ENCODE peak calls at places on chromosome 6, in seven cellular contexts. X, G, N, J, B, R and D are unnamed samples.
A peak's percentile ranks its signal among the peaks of the same experiment; 100 is the strongest.

GRCh38 chr6:32664827-32665362 is 1.6 kb downstream of the HLA-DQB1 start:
- DNase-seq in X (no peak), G (peak; percentile 5), N (no peak), J (no peak), B (no peak), R (no peak), D (no peak)

GRCh38 chr6:79373880-79374279 is 139.4 kb upstream of the HMGN3 start:
- DNase-seq in X (no peak), G (no peak), N (peak; percentile 26), J (no peak), B (no peak), R (no peak), D (no peak)

GRCh38 chr6:9139762-9140161 is 704.4 kb upstream of the SLC35B3 start:
- DNase-seq in X (no peak), G (no peak), N (no peak), J (no peak), B (no peak), R (no peak), D (no peak)

GRCh38 chr6:73969982-73970960 is 274.3 kb downstream of the CD109 start:
- DNase-seq in X (peak; percentile 74), G (peak; percentile 34), N (peak; percentile 11), J (peak; percentile 52), B (no peak), R (no peak), D (peak; percentile 60)

GRCh38 chr6:56104591-56104990 is 142.8 kb downstream of the COL21A1 start:
- DNase-seq in X (no peak), G (no peak), N (no peak), J (no peak), B (no peak), R (no peak), D (no peak)

GRCh38 chr6:20946037-20946436 is 411.8 kb downstream of the CDKAL1 start:
- DNase-seq in X (no peak), G (no peak), N (no peak), J (peak; percentile 35), B (peak; percentile 43), R (no peak), D (peak; percentile 15)

GRCh38 chr6:165658395-165659058 is 4.5 kb downstream of the PDE10A start:
- DNase-seq in X (no peak), G (no peak), N (no peak), J (no peak), B (no peak), R (no peak), D (no peak)

GRCh38 chr6:39880521-39881048 is 53.7 kb downstream of the MOCS1 start:
- DNase-seq in X (no peak), G (no peak), N (no peak), J (no peak), B (no peak), R (no peak), D (no peak)

GRCh38 chr6:153942361-153942760 is 96.7 kb upstream of the OPRM1 start:
- DNase-seq in X (no peak), G (no peak), N (no peak), J (no peak), B (no peak), R (no peak), D (no peak)

GRCh38 chr6:150352321-150353296 is 16.2 kb upstream of the IYD start:
- DNase-seq in X (no peak), G (peak; percentile 27), N (no peak), J (no peak), B (no peak), R (no peak), D (no peak)

GRCh38 chr6:31545291-31545690 is 1.1 kb downstream of the ATP6V1G2 start:
- DNase-seq in X (no peak), G (no peak), N (no peak), J (no peak), B (no peak), R (no peak), D (no peak)

GRCh38 chr6:166814386-166814785 is 142.0 kb downstream of the RNASET2 start:
- DNase-seq in X (no peak), G (no peak), N (no peak), J (no peak), B (no peak), R (no peak), D (no peak)

GRCh38 chr6:41509596-41509995 is 36.6 kb upstream of the FOXP4 start:
- DNase-seq in X (no peak), G (no peak), N (no peak), J (no peak), B (no peak), R (no peak), D (no peak)

GRCh38 chr6:118693562-118693961 is 42.2 kb upstream of the CEP85L start:
- DNase-seq in X (no peak), G (no peak), N (no peak), J (no peak), B (no peak), R (no peak), D (no peak)

GRCh38 chr6:162251257-162251656 is 476.3 kb downstream of the PRKN start:
- DNase-seq in X (peak; percentile 4), G (peak; percentile 6), N (no peak), J (peak; percentile 14), B (no peak), R (peak; percentile 3), D (peak; percentile 10)

GRCh38 chr6:90146024-90146423 is 150.6 kb downstream of the BACH2 start:
- DNase-seq in X (no peak), G (no peak), N (no peak), J (no peak), B (no peak), R (no peak), D (no peak)

GRCh38 chr6:138334000-138334399 is 43.7 kb upstream of the SMIM28 start:
- DNase-seq in X (no peak), G (no peak), N (no peak), J (no peak), B (no peak), R (no peak), D (no peak)

GRCh38 chr6:10510592-10511367 is 10.4 kb upstream of the GCNT2 start:
- DNase-seq in X (peak; percentile 38), G (peak; percentile 78), N (peak; percentile 71), J (peak; percentile 76), B (no peak), R (no peak), D (peak; percentile 54)

GRCh38 chr6:44446626-44447297 is 59.3 kb downstream of the CDC5L start:
- DNase-seq in X (no peak), G (no peak), N (no peak), J (peak; percentile 60), B (no peak), R (no peak), D (no peak)

GRCh38 chr6:71386215-71386614 is 97.6 kb downstream of the OGFRL1 start:
- DNase-seq in X (no peak), G (no peak), N (no peak), J (no peak), B (no peak), R (no peak), D (no peak)
- TF ChIP-seq JUND in X (no peak), G (no peak), N (peak; percentile 46), J (no peak), B (no peak), R (no peak), D (no peak)

GRCh38 chr6:127606131-127606562 is 29.2 kb downstream of the C6orf58 start:
- DNase-seq in X (peak; percentile 41), G (no peak), N (peak; percentile 17), J (peak; percentile 44), B (no peak), R (no peak), D (peak; percentile 63)
- TF ChIP-seq JUND in X (no peak), G (no peak), N (no peak), J (no peak), B (no peak), R (no peak), D (no peak)

GRCh38 chr6:163764565-163764964 is 350.0 kb downstream of the QKI start:
- DNase-seq in X (no peak), G (no peak), N (no peak), J (no peak), B (no peak), R (no peak), D (no peak)
- TF ChIP-seq JUND in X (no peak), G (no peak), N (no peak), J (no peak), B (no peak), R (no peak), D (no peak)

DNA sequence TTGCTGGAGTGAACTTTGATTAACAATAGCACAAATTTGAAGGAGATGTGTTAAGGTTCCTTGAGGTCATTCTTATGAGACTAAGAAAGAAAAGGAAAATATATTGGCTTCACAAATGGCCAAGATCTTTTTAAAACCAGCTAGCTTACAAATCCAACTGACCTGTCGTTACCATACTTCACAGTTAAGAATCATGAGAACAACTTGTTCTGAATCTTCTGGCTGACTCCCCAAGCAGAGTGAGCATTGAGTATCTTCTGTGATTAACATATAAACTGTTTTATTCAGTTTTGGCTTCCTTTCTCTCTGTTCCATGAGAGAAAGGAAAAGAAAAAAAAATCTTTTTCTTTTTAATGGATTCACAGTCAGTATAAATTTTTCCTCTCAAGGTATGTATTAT is 277.1 kb downstream of the KHDC1L start:
- DNase-seq in X (no peak), G (no peak), N (no peak), J (no peak), B (no peak), R (no peak), D (no peak)
- TF ChIP-seq JUND in X (no peak), G (no peak), N (no peak), J (no peak), B (no peak), R (no peak), D (no peak)